ENCODE peak calls at places on chromosomes 16 and 17, in ten cellular contexts. L is hypothalamus; Y is fibroblast of pulmonary artery; B is activated T-cell treated with anti-CD3 and anti-CD28 coated beads, Interleukin-2, amount 50 U/mL, for 1 hour; G is mesothelial cell of epicardium; N is omental fat pad; S is cardiac fibroblast; M is AG09319; I is stimulated activated CD8-positive, alpha-beta memory T cell treated with anti-CD3 and anti-CD28 coated beads, Interleukin-4, amount 100 ng/mL, for 4 hours; V is amygdala. A is an unnamed sample.

GRCh38 chr16:80824623-80825364 is 20.4 kb upstream of the CDYL2 start:
- DNase-seq in L (no peak), Y (peak; percentile 86), B (no peak), G (no peak), N (no peak), S (peak; percentile 81), M (peak; percentile 27), I (peak; percentile 10), V (no peak), A (no peak)

GRCh38 chr17:63842173-63842539 is 329 bp downstream of the SMARCD2 start:
- DNase-seq in L (no peak), Y (no peak), B (no peak), G (no peak), N (no peak), S (no peak), M (no peak), I (no peak), V (peak; percentile 57), A (no peak)

GRCh38 chr16:69561901-69562300 is 3.9 kb upstream of the NFAT5 start:
- DNase-seq in L (no peak), Y (no peak), B (no peak), G (no peak), N (no peak), S (no peak), M (no peak), I (no peak), V (no peak), A (no peak)

GRCh38 chr16:86476956-86477530 is 33.3 kb upstream of the FOXF1 start:
- DNase-seq in L (no peak), Y (no peak), B (no peak), G (no peak), N (no peak), S (no peak), M (no peak), I (no peak), V (no peak), A (no peak)

GRCh38 chr16:2968368-2968737 is 795 bp upstream of the PAQR4 start:
- DNase-seq in L (no peak), Y (no peak), B (no peak), G (no peak), N (no peak), S (no peak), M (no peak), I (no peak), V (no peak), A (no peak)

GRCh38 chr17:66850692-66851091 is 15.8 kb downstream of the CACNG5 start:
- DNase-seq in L (no peak), Y (no peak), B (no peak), G (no peak), N (no peak), S (peak; percentile 6), M (no peak), I (no peak), V (no peak), A (no peak)

GRCh38 chr17:19579867-19580565 is 46.4 kb downstream of the SLC47A1 start:
- DNase-seq in L (no peak), Y (peak; percentile 10), B (peak; percentile 22), G (no peak), N (no peak), S (peak; percentile 13), M (no peak), I (no peak), V (no peak), A (no peak)

GRCh38 chr17:47956818-47957590 is 679 bp downstream of the PRR15L start:
- DNase-seq in L (no peak), Y (no peak), B (no peak), G (no peak), N (no peak), S (no peak), M (no peak), I (no peak), V (no peak), A (no peak)

GRCh38 chr16:52912565-52913173 is 140.0 kb downstream of the CHD9NB start:
- DNase-seq in L (peak; percentile 55), Y (peak; percentile 67), B (no peak), G (no peak), N (no peak), S (peak; percentile 57), M (no peak), I (no peak), V (peak; percentile 34), A (peak; percentile 34)

GRCh38 chr16:70675851-70676513 is 9.9 kb downstream of the MTSS2 start:
- DNase-seq in L (peak; percentile 38), Y (no peak), B (no peak), G (no peak), N (no peak), S (no peak), M (no peak), I (no peak), V (no peak), A (no peak)

GRCh38 chr17:75832164-75832651 is 12.0 kb downstream of the UNC13D start:
- DNase-seq in L (no peak), Y (peak; percentile 60), B (peak; percentile 45), G (no peak), N (no peak), S (peak; percentile 74), M (no peak), I (no peak), V (no peak), A (no peak)

GRCh38 chr16:85719605-85720318 is 31.0 kb upstream of the GINS2 start:
- DNase-seq in L (no peak), Y (no peak), B (no peak), G (no peak), N (no peak), S (no peak), M (no peak), I (no peak), V (no peak), A (no peak)

GRCh38 chr17:69672924-69673323 is 258.4 kb downstream of the MAP2K6 start:
- DNase-seq in L (no peak), Y (peak; percentile 59), B (no peak), G (no peak), N (no peak), S (peak; percentile 53), M (no peak), I (no peak), V (no peak), A (no peak)

GRCh38 chr16:81767987-81768592 is 11.0 kb upstream of the PLCG2 start:
- DNase-seq in L (no peak), Y (no peak), B (no peak), G (no peak), N (no peak), S (no peak), M (no peak), I (no peak), V (no peak), A (peak; percentile 27)

GRCh38 chr16:379183-379960 is 2.4 kb downstream of the PGAP6 start:
- DNase-seq in L (no peak), Y (no peak), B (no peak), G (peak; percentile 18), N (no peak), S (no peak), M (no peak), I (no peak), V (no peak), A (no peak)

GRCh38 chr16:48052731-48053130 is 103.1 kb downstream of the ABCC12 start:
- DNase-seq in L (no peak), Y (no peak), B (no peak), G (no peak), N (no peak), S (no peak), M (no peak), I (no peak), V (no peak), A (no peak)